ENCODE peak calls at places on chromosomes 12 and 14, in five cellular contexts. One of them, this sample, is unnamed.

GRCh38 chr12:107033758-107034739 is 47.1 kb upstream of the MTERF2 start:
- DNase-seq in suprapubic skin: no peak
- DNase-seq in HTR-8/SVneo: no peak
- DNase-seq in gastrocnemius medialis: no peak
- DNase-seq in endothelial cell: no peak
- DNase-seq in this sample: no peak

GRCh38 chr12:78118486-78118885 is 287.8 kb downstream of the NAV3 start:
- DNase-seq in suprapubic skin: no peak
- DNase-seq in HTR-8/SVneo: no peak
- DNase-seq in gastrocnemius medialis: no peak
- DNase-seq in endothelial cell: no peak
- DNase-seq in this sample: no peak

GRCh38 chr14:70666364-70666691 is 24.6 kb downstream of the TTC9 start:
- DNase-seq in suprapubic skin: no peak
- DNase-seq in HTR-8/SVneo: peak
- DNase-seq in gastrocnemius medialis: no peak
- DNase-seq in endothelial cell: no peak
- DNase-seq in this sample: no peak

GRCh38 chr12:7229741-7230140 is 40.3 kb downstream of the PEX5 start:
- DNase-seq in suprapubic skin: no peak
- DNase-seq in HTR-8/SVneo: no peak
- DNase-seq in gastrocnemius medialis: no peak
- DNase-seq in endothelial cell: no peak
- DNase-seq in this sample: no peak

GRCh38 chr12:40693503-40693863 is 1.2 kb downstream of the CNTN1 start:
- DNase-seq in suprapubic skin: peak
- DNase-seq in HTR-8/SVneo: no peak
- DNase-seq in gastrocnemius medialis: no peak
- DNase-seq in endothelial cell: peak
- DNase-seq in this sample: no peak

GRCh38 chr12:39240573-39240972 is 202.3 kb downstream of the KIF21A start:
- DNase-seq in suprapubic skin: no peak
- DNase-seq in HTR-8/SVneo: no peak
- DNase-seq in gastrocnemius medialis: no peak
- DNase-seq in endothelial cell: no peak
- DNase-seq in this sample: no peak

GRCh38 chr14:105682956-105683570 is 156.7 kb downstream of the TMEM121 start:
- DNase-seq in suprapubic skin: no peak
- DNase-seq in HTR-8/SVneo: no peak
- DNase-seq in gastrocnemius medialis: no peak
- DNase-seq in endothelial cell: no peak
- DNase-seq in this sample: no peak

GRCh38 chr14:102532204-102532658 is 22.7 kb upstream of the ANKRD9 start:
- DNase-seq in suprapubic skin: no peak
- DNase-seq in HTR-8/SVneo: no peak
- DNase-seq in gastrocnemius medialis: no peak
- DNase-seq in endothelial cell: no peak
- DNase-seq in this sample: no peak

GRCh38 chr12:6650832-6651231 is 3.6 kb upstream of the ACRBP start:
- DNase-seq in suprapubic skin: no peak
- DNase-seq in HTR-8/SVneo: no peak
- DNase-seq in gastrocnemius medialis: no peak
- DNase-seq in endothelial cell: no peak
- DNase-seq in this sample: no peak

GRCh38 chr12:19529933-19530630 is 90.8 kb downstream of the AEBP2 start:
- DNase-seq in suprapubic skin: no peak
- DNase-seq in HTR-8/SVneo: peak
- DNase-seq in gastrocnemius medialis: no peak
- DNase-seq in endothelial cell: no peak
- DNase-seq in this sample: no peak

GRCh38 chr14:31969371-31969770 is 107.7 kb upstream of the ARHGAP5 start:
- DNase-seq in suprapubic skin: no peak
- DNase-seq in HTR-8/SVneo: no peak
- DNase-seq in gastrocnemius medialis: no peak
- DNase-seq in endothelial cell: no peak
- DNase-seq in this sample: no peak

GRCh38 chr12:12469386-12469785 is 93.3 kb downstream of the DUSP16 start:
- DNase-seq in suprapubic skin: no peak
- DNase-seq in HTR-8/SVneo: peak
- DNase-seq in gastrocnemius medialis: no peak
- DNase-seq in endothelial cell: no peak
- DNase-seq in this sample: no peak

GRCh38 chr14:100726812-100727564 is at the start of gene DLK1:
- DNase-seq in suprapubic skin: no peak
- DNase-seq in HTR-8/SVneo: no peak
- DNase-seq in gastrocnemius medialis: no peak
- DNase-seq in endothelial cell: peak
- DNase-seq in this sample: no peak

GRCh38 chr12:44034916-44035315 is 199.0 kb downstream of the TMEM117 start:
- DNase-seq in suprapubic skin: no peak
- DNase-seq in HTR-8/SVneo: no peak
- DNase-seq in gastrocnemius medialis: no peak
- DNase-seq in endothelial cell: no peak
- DNase-seq in this sample: no peak

GRCh38 chr14:92122351-92122677 is 545 bp downstream of the CPSF2 start:
- DNase-seq in suprapubic skin: no peak
- DNase-seq in HTR-8/SVneo: peak
- DNase-seq in gastrocnemius medialis: no peak
- DNase-seq in endothelial cell: no peak
- DNase-seq in this sample: no peak

GRCh38 chr14:56810341-56810740 is at the start of gene OTX2:
- DNase-seq in suprapubic skin: no peak
- DNase-seq in HTR-8/SVneo: no peak
- DNase-seq in gastrocnemius medialis: no peak
- DNase-seq in endothelial cell: peak
- DNase-seq in this sample: no peak

GRCh38 chr14:30673071-30673470 is 51.0 kb downstream of the SCFD1 start:
- DNase-seq in suprapubic skin: no peak
- DNase-seq in HTR-8/SVneo: no peak
- DNase-seq in gastrocnemius medialis: no peak
- DNase-seq in endothelial cell: no peak
- DNase-seq in this sample: no peak

GRCh38 chr14:68089146-68089715 is 269.7 kb downstream of the RAD51B start:
- DNase-seq in suprapubic skin: no peak
- DNase-seq in HTR-8/SVneo: peak
- DNase-seq in gastrocnemius medialis: no peak
- DNase-seq in endothelial cell: no peak
- DNase-seq in this sample: no peak

GRCh38 chr12:3671330-3672112 is 81.4 kb downstream of the CRACR2A start:
- DNase-seq in suprapubic skin: no peak
- DNase-seq in HTR-8/SVneo: no peak
- DNase-seq in gastrocnemius medialis: no peak
- DNase-seq in endothelial cell: no peak
- DNase-seq in this sample: no peak

GRCh38 chr12:39807043-39807442 is 187.4 kb upstream of the ABCD2 start:
- DNase-seq in suprapubic skin: no peak
- DNase-seq in HTR-8/SVneo: no peak
- DNase-seq in gastrocnemius medialis: no peak
- DNase-seq in endothelial cell: peak
- DNase-seq in this sample: no peak

GRCh38 chr12:89140580-89141236 is 211.6 kb downstream of the DUSP6 start:
- DNase-seq in suprapubic skin: no peak
- DNase-seq in HTR-8/SVneo: no peak
- DNase-seq in gastrocnemius medialis: peak
- DNase-seq in endothelial cell: no peak
- DNase-seq in this sample: no peak

GRCh38 chr14:89091781-89092180 is 267.3 kb downstream of the TTC8 start:
- DNase-seq in suprapubic skin: no peak
- DNase-seq in HTR-8/SVneo: no peak
- DNase-seq in gastrocnemius medialis: no peak
- DNase-seq in endothelial cell: no peak
- DNase-seq in this sample: no peak

GRCh38 chr14:24726480-24726879 is 92.5 kb upstream of the GZMB start:
- DNase-seq in suprapubic skin: no peak
- DNase-seq in HTR-8/SVneo: no peak
- DNase-seq in gastrocnemius medialis: no peak
- DNase-seq in endothelial cell: no peak
- DNase-seq in this sample: no peak

GRCh38 chr14:93008381-93008780 is 85.4 kb downstream of the CHGA start:
- DNase-seq in suprapubic skin: no peak
- DNase-seq in HTR-8/SVneo: peak
- DNase-seq in gastrocnemius medialis: no peak
- DNase-seq in endothelial cell: no peak
- DNase-seq in this sample: no peak

GRCh38 chr14:101721951-101722661 is 39.4 kb upstream of the PPP2R5C start:
- DNase-seq in suprapubic skin: peak
- DNase-seq in HTR-8/SVneo: peak
- DNase-seq in gastrocnemius medialis: peak
- DNase-seq in endothelial cell: no peak
- DNase-seq in this sample: no peak

GRCh38 chr14:95524706-95525512 is 8.5 kb upstream of the SYNE3 start:
- DNase-seq in suprapubic skin: no peak
- DNase-seq in HTR-8/SVneo: no peak
- DNase-seq in gastrocnemius medialis: no peak
- DNase-seq in endothelial cell: no peak
- DNase-seq in this sample: no peak

GRCh38 chr12:1644523-1645438 is 15.8 kb downstream of the WNT5B start:
- DNase-seq in suprapubic skin: no peak
- DNase-seq in HTR-8/SVneo: no peak
- DNase-seq in gastrocnemius medialis: peak
- DNase-seq in endothelial cell: no peak
- DNase-seq in this sample: no peak

GRCh38 chr12:93441111-93441616 is 583 bp downstream of the UBE2N start:
- DNase-seq in suprapubic skin: no peak
- DNase-seq in HTR-8/SVneo: no peak
- DNase-seq in gastrocnemius medialis: no peak
- DNase-seq in endothelial cell: peak
- DNase-seq in this sample: peak

GRCh38 chr12:57012600-57013465 is 3.5 kb downstream of the TAC3 start:
- DNase-seq in suprapubic skin: no peak
- DNase-seq in HTR-8/SVneo: no peak
- DNase-seq in gastrocnemius medialis: no peak
- DNase-seq in endothelial cell: no peak
- DNase-seq in this sample: no peak

GRCh38 chr14:47439953-47440352 is 235.5 kb downstream of the MDGA2 start:
- DNase-seq in suprapubic skin: no peak
- DNase-seq in HTR-8/SVneo: no peak
- DNase-seq in gastrocnemius medialis: no peak
- DNase-seq in endothelial cell: no peak
- DNase-seq in this sample: no peak

GRCh38 chr12:8665729-8666128 is 3.1 kb upstream of the MFAP5 start:
- DNase-seq in suprapubic skin: no peak
- DNase-seq in HTR-8/SVneo: no peak
- DNase-seq in gastrocnemius medialis: no peak
- DNase-seq in endothelial cell: no peak
- DNase-seq in this sample: no peak

GRCh38 chr14:56555921-56556570 is 23.6 kb upstream of the TMEM260 start:
- DNase-seq in suprapubic skin: no peak
- DNase-seq in HTR-8/SVneo: peak
- DNase-seq in gastrocnemius medialis: no peak
- DNase-seq in endothelial cell: no peak
- DNase-seq in this sample: no peak

This sample was measured in type B pancreatic cell.